ENCODE peak calls at places on chromosomes 4 and X, in five cellular contexts. J is AG10803; D is stimulated activated CD8-positive, alpha-beta memory T cell treated with anti-CD3 and anti-CD28 coated beads, Interleukin-15, amount 100 ng/mL, for 24 hours; C is CD4-positive, alpha-beta T cell; Q is foreskin fibroblast. F is an unnamed sample.

GRCh38 chrX:136636121-136636520 is 11.8 kb upstream of the CD40LG start:
- DNase-seq in C (no peak), Q (no peak), J (no peak), D (no peak), F (no peak)

GRCh38 chr4:87442889-87443288 is 20.5 kb downstream of the NUDT9 start:
- DNase-seq in D (no peak), C (no peak), J (no peak), Q (no peak), F (no peak)

GRCh38 chrX:111483876-111484275 is 27.6 kb upstream of the SERTM2 start:
- DNase-seq in Q (no peak), D (no peak), C (no peak), J (no peak), F (no peak)

GRCh38 chrX:24231169-24231568 is 81.6 kb downstream of the ZFX start:
- DNase-seq in J (peak), C (no peak), Q (peak), D (no peak), F (peak)

GRCh38 chrX:866441-866990 is 235.9 kb downstream of the SHOX start:
- DNase-seq in C (no peak), J (no peak), D (no peak), Q (no peak), F (no peak)

GRCh38 chr4:127709456-127709855 is 20.7 kb upstream of the SLC25A31 start:
- DNase-seq in D (no peak), J (peak), C (no peak), Q (no peak), F (no peak)

GRCh38 chr4:335515-335914 is 2.1 kb upstream of the ZNF141 start:
- DNase-seq in J (no peak), C (no peak), Q (no peak), D (no peak), F (no peak)

GRCh38 chr4:62797221-62797620 is 1597.1 kb downstream of the ADGRL3 start:
- DNase-seq in J (no peak), C (no peak), Q (no peak), D (no peak), F (no peak)

GRCh38 chrX:71923516-71923915 is 12.9 kb downstream of the NHSL2 start:
- DNase-seq in J (peak), C (no peak), D (no peak), Q (peak), F (peak)

GRCh38 chrX:40843643-40844042 is 108.3 kb upstream of the MED14 start:
- DNase-seq in J (no peak), D (no peak), C (no peak), Q (no peak), F (no peak)

GRCh38 chr4:105896461-105896939 is 1.2 kb downstream of the NPNT start:
- DNase-seq in J (no peak), C (no peak), D (no peak), Q (no peak), F (no peak)

GRCh38 chr4:146916479-146917076 is 29.1 kb downstream of the TTC29 start:
- DNase-seq in J (peak), D (no peak), C (no peak), Q (peak), F (no peak)

GRCh38 chrX:136130931-136131843 is 16.1 kb upstream of the FHL1 start:
- DNase-seq in Q (peak), J (peak), D (no peak), C (no peak), F (peak)